ENCODE peak calls at places on chromosomes 6 and 20, in nine cellular contexts. M is K562, P is mucosa of descending colon, U is AG09319, E is endothelial cell of umbilical vein, W is nephron progenitor cell, J is body of pancreas, Z is uterus, O is type B pancreatic cell. B is an unnamed sample.
A peak's percentile ranks its signal among the peaks of the same experiment; 100 is the strongest.

GRCh38 chr20:45339084-45339483 is 9.1 kb downstream of the SDC4 start:
- DNase-seq in O (no peak), W (no peak), P (peak; percentile 57), U (no peak), Z (no peak), M (no peak), J (no peak), E (no peak), B (no peak)

GRCh38 chr6:113843500-113844068 is 13.6 kb upstream of the MARCKS start:
- DNase-seq in U (no peak), M (no peak), J (no peak), E (no peak), Z (no peak), O (no peak), W (no peak), P (no peak), B (no peak)

GRCh38 chr6:7267521-7268091 is 45.4 kb downstream of the SSR1 start:
- DNase-seq in J (peak; percentile 93), M (peak; percentile 71), P (peak; percentile 42), Z (no peak), O (peak; percentile 40), W (no peak), E (peak; percentile 73), U (peak; percentile 75), B (peak; percentile 89)

GRCh38 chr6:143762126-143762525 is 81.0 kb upstream of the LTV1 start:
- DNase-seq in E (no peak), M (no peak), O (no peak), J (no peak), U (no peak), Z (no peak), P (no peak), W (no peak), B (no peak)

GRCh38 chr6:133623065-133623464 is 265.8 kb upstream of the TCF21 start:
- DNase-seq in M (no peak), Z (peak; percentile 19), W (no peak), P (peak; percentile 13), O (no peak), J (no peak), U (no peak), E (no peak), B (peak; percentile 79)

GRCh38 chr20:46285740-46286139 is 22.6 kb downstream of the CDH22 start:
- DNase-seq in J (no peak), W (no peak), E (no peak), Z (no peak), P (no peak), U (no peak), M (no peak), O (no peak), B (no peak)

GRCh38 chr6:88989215-88989614 is 25.8 kb upstream of the RNGTT start:
- DNase-seq in W (no peak), O (no peak), P (no peak), J (peak; percentile 52), Z (no peak), E (no peak), M (no peak), U (no peak), B (peak; percentile 18)

GRCh38 chr6:36563237-36563927 is 16.1 kb upstream of the STK38 start:
- DNase-seq in O (no peak), E (no peak), J (no peak), P (no peak), U (no peak), Z (no peak), M (no peak), W (no peak), B (no peak)

GRCh38 chr6:101539510-101540245 is 146.2 kb downstream of the GRIK2 start:
- DNase-seq in Z (no peak), J (no peak), M (no peak), O (no peak), E (no peak), P (no peak), U (no peak), W (no peak), B (peak; percentile 25)

GRCh38 chr20:36854343-36855240 is 21.3 kb upstream of the TLDC2 start:
- DNase-seq in E (no peak), J (no peak), P (peak; percentile 62), O (no peak), W (no peak), U (no peak), Z (no peak), M (peak; percentile 62), B (no peak)

GRCh38 chr6:47343631-47344421 is 34.1 kb upstream of the TNFRSF21 start:
- DNase-seq in J (peak; percentile 38), U (no peak), M (no peak), E (peak; percentile 7), O (no peak), P (peak; percentile 74), W (no peak), Z (no peak), B (no peak)

GRCh38 chr6:38571721-38572120 is 68.0 kb downstream of the BTBD9 start:
- DNase-seq in J (no peak), M (no peak), W (no peak), U (no peak), Z (no peak), E (peak; percentile 2), P (no peak), O (no peak), B (no peak)

GRCh38 chr6:38572186-38572813 is 67.4 kb downstream of the BTBD9 start:
- DNase-seq in O (no peak), P (no peak), J (no peak), E (peak; percentile 91), Z (no peak), W (no peak), U (no peak), M (no peak), B (no peak)

GRCh38 chr6:38573800-38574395 is 65.8 kb downstream of the BTBD9 start:
- DNase-seq in M (peak; percentile 19), Z (no peak), O (no peak), W (no peak), E (peak; percentile 44), U (no peak), P (no peak), J (no peak), B (peak; percentile 17)

GRCh38 chr6:38567436-38567835 is 72.3 kb downstream of the BTBD9 start:
- DNase-seq in E (peak; percentile 63), W (no peak), Z (peak; percentile 83), U (peak; percentile 80), J (peak; percentile 49), M (no peak), P (peak; percentile 17), O (no peak), B (peak; percentile 91)

DNA sequence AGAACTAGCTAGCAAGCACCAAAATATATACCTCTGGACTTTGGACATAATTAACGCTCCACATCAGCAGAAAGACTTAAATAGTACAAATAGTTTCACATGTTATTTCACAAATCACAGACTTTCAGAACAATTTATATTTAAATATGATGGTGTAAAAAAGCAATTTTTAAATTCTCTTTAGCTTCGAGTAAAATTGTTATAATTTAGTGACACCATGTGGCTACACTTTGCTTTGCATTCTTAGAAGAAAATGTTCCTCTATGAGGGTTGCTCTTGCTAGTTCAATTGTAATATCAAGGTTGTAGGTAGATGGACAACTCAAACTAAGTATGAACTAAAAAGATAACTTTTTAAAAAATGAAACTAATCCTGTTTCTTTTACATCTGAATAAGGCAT is 69.0 kb downstream of the BTBD9 start:
- DNase-seq in E (peak; percentile 58), M (no peak), U (no peak), Z (no peak), O (no peak), P (no peak), W (no peak), J (no peak), B (no peak)
- TF ChIP-seq CTCF in E (peak; percentile 14), M (peak; percentile 25), U (peak; percentile 38), Z (peak; percentile 9), O (peak; percentile 65), P (no peak), W (peak; percentile 36), J (peak; percentile 19), B (peak; percentile 47)

GRCh38 chr6:16705403-16705993 is 55.8 kb downstream of the ATXN1 start:
- DNase-seq in W (no peak), M (no peak), P (no peak), Z (no peak), E (no peak), J (no peak), U (no peak), O (no peak), B (no peak)
- TF ChIP-seq CTCF in W (no peak), M (no peak), P (no peak), Z (no peak), E (no peak), J (no peak), U (no peak), O (no peak), B (no peak)

GRCh38 chr6:65638047-65638831 is 68.8 kb downstream of the EYS start:
- DNase-seq in J (no peak), M (no peak), E (no peak), W (peak; percentile 45), U (no peak), Z (no peak), P (peak; percentile 75), O (no peak), B (no peak)
- TF ChIP-seq CTCF in J (no peak), M (peak; percentile 31), E (no peak), W (peak; percentile 62), U (no peak), Z (no peak), P (peak; percentile 17), O (peak; percentile 63), B (no peak)

GRCh38 chr20:564195-564594 is 20.6 kb upstream of the CSNK2A1 start:
- DNase-seq in Z (no peak), P (no peak), O (no peak), W (no peak), E (no peak), J (no peak), M (no peak), U (no peak), B (no peak)

GRCh38 chr20:560680-561079 is 17.1 kb upstream of the CSNK2A1 start:
- DNase-seq in Z (no peak), M (no peak), W (no peak), O (no peak), E (no peak), P (no peak), J (no peak), U (no peak), B (no peak)

GRCh38 chr20:558117-558516 is 14.5 kb upstream of the CSNK2A1 start:
- DNase-seq in E (no peak), O (no peak), J (no peak), U (no peak), W (no peak), M (peak; percentile 21), Z (no peak), P (no peak), B (no peak)

GRCh38 chr20:562232-562897 is 18.8 kb upstream of the CSNK2A1 start:
- DNase-seq in Z (no peak), P (no peak), U (no peak), M (no peak), W (no peak), E (no peak), J (no peak), O (no peak), B (no peak)

DNA sequence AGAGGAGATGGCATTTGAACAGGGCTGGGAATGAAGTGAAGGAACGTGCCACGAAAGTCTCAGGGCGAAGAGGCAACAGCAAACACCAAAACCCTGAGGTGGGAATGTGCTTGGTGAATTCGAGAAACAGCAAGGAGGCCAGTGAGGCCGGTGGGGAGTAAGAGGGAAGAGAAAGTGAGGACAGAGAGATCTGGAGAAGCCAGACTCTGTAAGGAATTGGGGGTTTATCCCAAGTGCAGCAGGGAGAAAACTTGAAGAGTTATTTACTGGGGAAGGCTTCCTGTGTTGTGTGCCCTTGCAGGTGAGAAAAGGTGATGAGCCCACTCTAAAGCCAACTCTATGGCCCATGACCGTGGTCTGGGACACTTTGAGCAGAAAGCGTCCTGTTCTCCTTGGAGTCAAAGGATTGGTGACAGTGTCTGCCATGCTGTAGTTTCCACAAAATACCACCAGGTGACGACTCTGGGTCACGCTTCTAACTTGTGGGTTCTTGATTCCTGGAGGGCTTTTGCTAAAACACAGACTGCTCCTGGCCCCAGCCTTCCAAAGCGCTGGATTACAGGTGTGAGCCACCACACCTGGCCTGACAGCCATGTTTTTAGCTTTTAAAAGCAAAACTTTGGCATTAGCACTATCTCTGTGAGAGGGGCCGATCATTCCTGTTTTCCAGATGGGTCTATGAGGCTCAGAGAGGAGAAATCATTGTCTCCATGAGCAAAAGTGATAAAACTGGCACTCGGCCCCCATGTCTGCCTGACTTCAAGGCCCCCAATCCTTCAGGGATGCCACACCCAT is 18.0 kb upstream of the CSNK2A1 start:
- DNase-seq in O (peak; percentile 80), E (peak; percentile 79), M (peak; percentile 51), U (peak; percentile 32), P (peak; percentile 72), W (peak; percentile 70), J (peak; percentile 71), Z (peak; percentile 34), B (peak; percentile 42)
- TF ChIP-seq CTCF in O (peak; percentile 90), E (peak; percentile 95), M (peak; percentile 89), U (peak; percentile 100), P (peak; percentile 93), W (peak; percentile 99), J (peak; percentile 74), Z (peak; percentile 90), B (peak; percentile 99)